ENCODE peak calls at places on chromosome 21, in six cellular contexts. L is NCI-H1105; F is C1 segment of cervical spinal cord; U is NCI-H2029; M is activated effector memory CD4-positive, alpha-beta T cell treated with Interleukin-2 at 50 U/mL for 16 hours; Q is HTR-8/SVneo. S is an unnamed sample.

GRCh38 chr21:17818158-17819113 is 720 bp downstream of the C21orf91 start:
- DNase-seq in L (peak; percentile 33), F (peak; percentile 54), M (peak; percentile 49), Q (no peak), U (no peak), S (no peak)

GRCh38 chr21:31201548-31201947 is 142.5 kb downstream of the TIAM1 start:
- DNase-seq in F (no peak), M (no peak), L (no peak), U (no peak), Q (no peak), S (peak; percentile 40)

GRCh38 chr21:28154121-28154520 is 838.6 kb downstream of the LTN1 start:
- DNase-seq in L (no peak), M (no peak), Q (no peak), F (no peak), U (no peak), S (no peak)

GRCh38 chr21:45089964-45090363 is 15.6 kb downstream of the ADARB1 start:
- DNase-seq in U (no peak), M (no peak), L (no peak), Q (no peak), F (no peak), S (no peak)

GRCh38 chr21:43808367-43808766 is 19.0 kb downstream of the RRP1 start:
- DNase-seq in F (no peak), Q (no peak), L (no peak), U (no peak), M (no peak), S (no peak)

GRCh38 chr21:39020751-39021474 is 162.3 kb downstream of the PSMG1 start:
- DNase-seq in L (no peak), Q (peak; percentile 67), F (no peak), U (no peak), M (no peak), S (no peak)

GRCh38 chr21:32306021-32306780 is 7.5 kb downstream of the MRAP start:
- DNase-seq in U (no peak), M (no peak), L (no peak), F (peak; percentile 78), Q (no peak), S (peak; percentile 84)

GRCh38 chr21:44024895-44025353 is 12.8 kb downstream of the TRAPPC10 start:
- DNase-seq in F (peak; percentile 37), Q (no peak), U (no peak), M (no peak), L (no peak), S (peak; percentile 52)

GRCh38 chr21:38121888-38122705 is 134.7 kb upstream of the KCNJ15 start:
- DNase-seq in U (no peak), L (no peak), M (no peak), F (no peak), Q (no peak), S (no peak)

GRCh38 chr21:44482581-44483287 is 27.4 kb downstream of the LRRC3 start:
- DNase-seq in M (no peak), Q (no peak), U (no peak), L (no peak), F (no peak), S (no peak)

S was measured in hippocampal formation.